ENCODE peak calls at places on chromosomes 13 and 19, in seven cellular contexts. B is cardiac fibroblast, Q is ovary, G is suprapubic skin, J is GM06990, X is fibroblast of pulmonary artery, S is progenitor cell of endocrine pancreas. O is an unnamed sample.

GRCh38 chr13:50574731-50575130 is 268.8 kb downstream of the DLEU7 start:
- DNase-seq in B (peak; percentile 59), Q (no peak), G (no peak), J (no peak), X (peak; percentile 71), S (no peak), O (peak; percentile 73)

GRCh38 chr13:42597505-42597904 is 23.6 kb downstream of the TNFSF11 start:
- DNase-seq in B (no peak), Q (no peak), G (no peak), J (no peak), X (no peak), S (no peak), O (no peak)

GRCh38 chr13:49184621-49185020 is 35.5 kb upstream of the MLNR start:
- DNase-seq in B (no peak), Q (no peak), G (no peak), J (no peak), X (no peak), S (no peak), O (no peak)

GRCh38 chr19:35911790-35912189 is 3.7 kb upstream of the TYROBP start:
- DNase-seq in B (no peak), Q (no peak), G (no peak), J (no peak), X (no peak), S (no peak), O (no peak)

GRCh38 chr13:68152414-68152813 is 922.3 kb upstream of the PCDH9 start:
- DNase-seq in B (no peak), Q (no peak), G (no peak), J (no peak), X (no peak), S (no peak), O (no peak)

GRCh38 chr13:66657165-66657895 is 572.8 kb downstream of the PCDH9 start:
- DNase-seq in B (peak; percentile 100), Q (peak; percentile 24), G (peak; percentile 71), J (no peak), X (peak; percentile 99), S (no peak), O (no peak)

GRCh38 chr19:27972291-27973040 is 1240.5 kb downstream of the UQCRFS1 start:
- DNase-seq in B (peak; percentile 51), Q (no peak), G (no peak), J (no peak), X (peak; percentile 17), S (no peak), O (peak; percentile 38)

GRCh38 chr13:113413178-113413897 is 40.0 kb downstream of the ADPRHL1 start:
- DNase-seq in B (no peak), Q (no peak), G (no peak), J (no peak), X (no peak), S (no peak), O (no peak)

GRCh38 chr19:11452814-11453335 is 17.4 kb downstream of the PRKCSH start:
- DNase-seq in B (no peak), Q (no peak), G (no peak), J (no peak), X (no peak), S (no peak), O (no peak)

DNA sequence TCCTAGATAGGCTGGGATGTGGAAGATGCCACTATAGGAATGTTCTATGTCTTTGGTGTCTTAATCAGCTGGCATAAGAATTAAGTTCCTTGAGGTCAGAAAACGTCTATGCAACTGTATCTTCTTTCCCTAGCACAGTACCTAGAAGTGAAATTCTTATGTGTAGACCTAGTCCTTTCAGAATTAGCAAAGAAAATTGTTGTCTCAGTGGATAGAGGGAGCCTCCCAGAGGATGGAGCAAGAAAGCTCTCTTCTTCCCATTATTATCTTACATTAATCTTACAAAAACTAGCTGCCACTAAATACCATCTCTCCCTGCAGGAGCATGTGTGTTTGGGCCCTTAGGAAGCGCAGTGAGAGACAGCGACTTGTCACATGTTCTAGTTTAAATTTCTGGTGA is 11.6 kb downstream of the CLDN10 start:
- DNase-seq in B (no peak), Q (no peak), G (no peak), J (no peak), X (peak; percentile 46), S (no peak), O (peak; percentile 47)
- TF ChIP-seq CTCF in B (peak; percentile 7), Q (no peak), G (no peak), J (no peak), X (peak; percentile 25), S (no peak), O (peak; percentile 24)

GRCh38 chr19:39831679-39832078 is 2.3 kb downstream of the DYRK1B start:
- DNase-seq in B (no peak), Q (no peak), G (no peak), J (no peak), X (no peak), S (no peak), O (no peak)

GRCh38 chr19:39834287-39834841 is 402 bp upstream of the DYRK1B start:
- DNase-seq in B (no peak), Q (no peak), G (no peak), J (no peak), X (no peak), S (no peak), O (no peak)

GRCh38 chr19:39833464-39834286 is at the start of gene DYRK1B:
- DNase-seq in B (peak; percentile 98), Q (peak; percentile 99), G (peak; percentile 99), J (peak; percentile 95), X (peak; percentile 99), S (peak; percentile 95), O (peak; percentile 99)

GRCh38 chr19:39832341-39833083 is 1.4 kb downstream of the DYRK1B start:
- DNase-seq in B (no peak), Q (no peak), G (no peak), J (no peak), X (no peak), S (no peak), O (no peak)

GRCh38 chr19:39833160-39833463 is 850 bp downstream of the DYRK1B start:
- DNase-seq in B (no peak), Q (no peak), G (no peak), J (no peak), X (no peak), S (no peak), O (no peak)
- TF ChIP-seq CTCF in B (no peak), Q (no peak), G (no peak), J (no peak), X (no peak), S (no peak), O (no peak)

DNA sequence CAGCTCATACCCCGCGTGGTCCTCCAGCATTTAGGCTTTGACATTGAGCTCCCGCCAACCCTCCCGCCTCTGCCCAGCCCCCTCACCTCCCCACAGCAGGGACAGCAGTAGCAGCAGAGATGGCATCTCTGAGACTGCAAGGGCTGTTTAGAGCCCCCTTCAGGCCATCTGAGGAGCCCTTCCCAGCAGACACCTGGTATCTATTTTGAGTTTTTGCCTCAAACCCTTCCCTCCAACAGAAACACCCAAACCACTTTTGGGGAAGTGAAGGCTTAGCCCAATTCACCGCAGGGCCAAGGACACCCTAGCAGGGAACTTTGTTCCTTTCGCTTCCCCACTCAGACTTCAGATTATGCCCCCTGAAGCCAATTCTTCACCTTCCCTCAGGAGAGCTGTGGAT is 6.3 kb upstream of the ZNF175 start:
- DNase-seq in B (no peak), Q (no peak), G (no peak), J (no peak), X (no peak), S (no peak), O (no peak)
- TF ChIP-seq CTCF in B (no peak), Q (no peak), G (no peak), J (peak; percentile 66), X (no peak), S (no peak), O (no peak)

GRCh38 chr13:45119469-45119989 is 781 bp upstream of the GTF2F2 start:
- DNase-seq in B (peak; percentile 46), Q (peak; percentile 23), G (no peak), J (no peak), X (peak; percentile 60), S (no peak), O (no peak)

GRCh38 chr13:45122941-45123340 is 2.6 kb downstream of the GTF2F2 start:
- DNase-seq in B (no peak), Q (no peak), G (no peak), J (no peak), X (no peak), S (no peak), O (no peak)

GRCh38 chr13:45120967-45121366 is 657 bp downstream of the GTF2F2 start:
- DNase-seq in B (no peak), Q (no peak), G (no peak), J (no peak), X (no peak), S (no peak), O (no peak)

GRCh38 chr13:45119990-45120864 is at the start of gene GTF2F2:
- DNase-seq in B (peak; percentile 91), Q (peak; percentile 93), G (peak; percentile 92), J (peak; percentile 88), X (peak; percentile 92), S (peak; percentile 86), O (peak; percentile 91)

DNA sequence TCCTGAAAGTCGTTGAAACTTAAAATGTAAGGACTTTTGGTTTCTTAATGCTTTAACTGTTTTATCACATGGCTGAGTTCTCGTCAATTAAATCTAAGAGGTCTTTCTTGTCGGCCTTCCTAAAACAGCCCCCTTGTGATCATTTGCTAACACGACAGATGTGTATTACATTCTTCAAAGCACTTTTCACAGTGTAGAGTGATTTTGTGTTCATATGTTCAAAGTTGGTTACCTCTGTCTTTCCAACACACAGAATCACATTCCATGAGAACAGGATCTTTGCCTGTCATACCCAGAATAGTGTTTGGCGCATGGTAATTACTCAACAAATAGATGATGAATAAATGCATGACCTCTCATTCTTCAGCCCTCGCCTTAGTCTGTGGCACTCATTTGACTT is 1.1 kb downstream of the GTF2F2 start:
- DNase-seq in B (peak; percentile 49), Q (no peak), G (no peak), J (peak; percentile 15), X (peak; percentile 46), S (no peak), O (peak; percentile 40)
- TF ChIP-seq CTCF in B (peak; percentile 12), Q (no peak), G (no peak), J (no peak), X (peak; percentile 25), S (peak; percentile 42), O (peak; percentile 17)

GRCh38 chr13:39012608-39013007 is 22.0 kb upstream of the STOML3 start:
- DNase-seq in B (no peak), Q (no peak), G (no peak), J (no peak), X (no peak), S (no peak), O (no peak)
- TF ChIP-seq CTCF in B (no peak), Q (no peak), G (no peak), J (no peak), X (peak; percentile 14), S (peak; percentile 41), O (no peak)

DNA sequence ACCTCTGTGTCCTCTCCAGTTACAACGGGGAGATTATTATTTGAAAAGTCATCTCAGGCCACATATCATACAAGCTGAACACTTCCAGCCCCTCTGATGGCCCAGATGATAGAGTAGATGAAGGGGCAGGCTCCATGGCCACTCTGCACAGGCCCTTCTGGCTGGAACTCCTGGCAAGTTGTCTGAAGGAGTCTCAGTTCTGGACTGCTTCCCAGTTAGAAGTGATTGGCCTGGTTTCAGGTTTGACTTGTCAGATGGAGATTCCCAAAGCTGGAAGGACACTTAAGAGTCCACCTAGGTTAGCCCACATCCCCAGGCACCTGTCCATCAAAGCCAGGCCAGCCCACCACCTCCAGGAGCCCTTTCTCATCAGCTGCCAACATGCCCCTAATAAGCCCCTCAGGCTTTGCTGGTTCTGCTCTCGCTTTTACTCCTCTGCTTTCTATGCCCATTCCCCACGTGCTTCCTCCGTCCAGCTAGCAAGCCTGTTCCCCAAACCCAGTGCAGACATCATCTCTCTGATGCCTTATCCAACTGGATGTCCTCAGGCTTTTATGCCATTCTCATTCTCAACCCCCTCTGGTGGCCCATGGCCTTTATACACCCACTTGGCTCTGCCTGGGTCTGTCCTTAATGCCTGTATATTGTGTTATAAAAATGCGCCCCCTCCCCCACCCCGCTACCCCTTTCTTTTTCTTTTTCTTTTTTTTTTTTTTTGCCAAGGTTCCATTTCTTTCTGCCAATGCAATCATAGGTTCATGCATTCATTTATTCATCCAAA is 56.5 kb downstream of the HSPH1 start:
- DNase-seq in B (no peak), Q (no peak), G (no peak), J (no peak), X (peak; percentile 25), S (no peak), O (peak; percentile 54)
- TF ChIP-seq CTCF in B (no peak), Q (no peak), G (no peak), J (no peak), X (peak; percentile 7), S (no peak), O (no peak)

O was measured in cardiac muscle cell.